ENCODE peak calls at places on chromosome 20, in ten cellular contexts. W is transverse colon, K is IMR-90, P is upper lobe of left lung, X is stomach, I is H54, Z is A549, A is HCT116, C is uterus, F is tibial nerve. V is an unnamed sample.
A peak's percentile ranks its signal among the peaks of the same experiment; 100 is the strongest.

GRCh38 chr20:20772492-20773047 is 60.1 kb upstream of the RALGAPA2 start:
- DNase-seq in W (no peak), K (no peak), P (no peak), X (no peak), I (no peak), Z (no peak), A (no peak), C (no peak), F (no peak), V (no peak)

GRCh38 chr20:50534567-50534966 is 24.4 kb downstream of the PTPN1 start:
- DNase-seq in W (no peak), K (peak; percentile 87), P (peak; percentile 79), X (no peak), I (no peak), Z (no peak), A (no peak), C (no peak), F (no peak), V (no peak)

GRCh38 chr20:49676581-49677291 is 36.9 kb downstream of the B4GALT5 start:
- DNase-seq in W (peak; percentile 71), K (peak; percentile 71), P (peak; percentile 85), X (peak; percentile 60), I (peak; percentile 42), Z (peak; percentile 53), A (no peak), C (no peak), F (no peak), V (peak; percentile 14)

GRCh38 chr20:48995599-48995998 is 50.5 kb upstream of the CSE1L start:
- DNase-seq in W (no peak), K (no peak), P (no peak), X (no peak), I (no peak), Z (no peak), A (no peak), C (no peak), F (no peak), V (peak; percentile 85)

GRCh38 chr20:3190681-3191111 is 13.8 kb downstream of the DDRGK1 start:
- DNase-seq in W (no peak), K (no peak), P (no peak), X (no peak), I (no peak), Z (peak; percentile 39), A (no peak), C (no peak), F (no peak), V (no peak)

GRCh38 chr20:23161968-23162696 is 76.0 kb upstream of the CD93 start:
- DNase-seq in W (peak; percentile 93), K (no peak), P (peak; percentile 98), X (peak; percentile 94), I (no peak), Z (peak; percentile 24), A (no peak), C (peak; percentile 43), F (peak; percentile 90), V (peak; percentile 96)

GRCh38 chr20:14245368-14245970 is 91.9 kb downstream of the FLRT3 start:
- DNase-seq in W (no peak), K (peak; percentile 35), P (no peak), X (no peak), I (no peak), Z (no peak), A (no peak), C (no peak), F (no peak), V (no peak)

GRCh38 chr20:25227317-25227831 is 20.5 kb upstream of the PYGB start:
- DNase-seq in W (no peak), K (peak; percentile 40), P (peak; percentile 45), X (no peak), I (no peak), Z (peak; percentile 68), A (no peak), C (no peak), F (no peak), V (no peak)

GRCh38 chr20:52031574-52032303 is 159.8 kb downstream of the ZFP64 start:
- DNase-seq in W (peak; percentile 38), K (peak; percentile 88), P (no peak), X (no peak), I (no peak), Z (peak; percentile 53), A (no peak), C (peak; percentile 18), F (no peak), V (no peak)

GRCh38 chr20:3749689-3750639 is 17.5 kb downstream of the HSPA12B start:
- DNase-seq in W (no peak), K (no peak), P (peak; percentile 42), X (peak; percentile 39), I (peak; percentile 54), Z (peak; percentile 87), A (no peak), C (no peak), F (no peak), V (peak; percentile 48)

GRCh38 chr20:64049060-64049886 is at the start of gene SOX18:
- DNase-seq in W (no peak), K (peak; percentile 21), P (no peak), X (no peak), I (no peak), Z (peak; percentile 59), A (no peak), C (no peak), F (no peak), V (no peak)

DNA sequence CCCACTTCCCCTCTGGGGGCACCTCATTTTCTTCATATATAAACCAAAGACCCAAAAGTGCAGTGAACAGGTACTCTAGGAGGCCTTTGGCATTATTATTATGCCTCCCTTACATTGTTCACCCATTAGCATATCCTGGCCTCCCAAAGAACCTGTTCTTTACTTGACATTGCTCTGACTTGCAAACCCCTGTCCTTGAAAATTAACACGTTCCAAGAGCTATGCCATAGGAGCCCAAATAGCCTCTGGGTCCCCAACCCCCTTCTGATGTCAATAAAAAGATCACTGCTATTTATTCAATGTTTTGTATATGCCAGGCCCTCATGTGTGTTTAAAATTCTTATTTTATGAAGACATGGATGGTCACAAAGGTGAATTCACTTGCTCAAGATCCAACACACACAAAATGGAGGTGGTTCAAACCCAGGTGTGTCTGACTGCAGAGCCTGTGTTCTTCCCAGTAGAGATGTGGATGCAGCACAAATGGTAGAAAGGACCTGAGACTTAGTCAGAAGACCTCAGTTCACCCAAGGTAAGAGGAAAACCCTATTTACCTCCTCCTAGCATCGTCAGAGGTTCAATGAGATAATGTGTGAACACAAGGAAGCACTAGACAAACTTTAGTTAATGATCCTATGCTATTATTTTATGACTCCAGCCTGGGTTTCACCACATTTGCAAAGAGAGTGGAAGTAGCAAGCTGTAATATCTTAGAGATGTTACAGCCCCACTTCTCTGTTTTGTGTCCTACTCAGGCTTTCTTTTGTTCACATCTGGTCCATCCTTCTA is 36.6 kb downstream of the BCL2L1 start:
- DNase-seq in W (no peak), K (no peak), P (no peak), X (no peak), I (no peak), Z (no peak), A (no peak), C (no peak), F (no peak), V (no peak)
- TF ChIP-seq POLR2A in W (no peak), K (no peak), P (no peak), X (no peak), I (no peak), Z (no peak), A (no peak), C (no peak), F (no peak), V (no peak)

GRCh38 chr20:62120990-62121775 is 1.1 kb upstream of the LSM14B start:
- DNase-seq in W (peak; percentile 66), K (peak; percentile 61), P (peak; percentile 52), X (no peak), I (peak; percentile 30), Z (peak; percentile 65), A (peak; percentile 27), C (no peak), F (peak; percentile 61), V (no peak)
- TF ChIP-seq POLR2A in W (peak; percentile 79), K (no peak), P (no peak), X (no peak), I (no peak), Z (no peak), A (peak; percentile 66), C (no peak), F (peak; percentile 38), V (peak; percentile 65)

GRCh38 chr20:54207743-54208491 is at the start of gene PFDN4:
- DNase-seq in W (peak; percentile 88), K (peak; percentile 79), P (peak; percentile 84), X (peak; percentile 84), I (peak; percentile 90), Z (peak; percentile 89), A (peak; percentile 77), C (peak; percentile 82), F (peak; percentile 72), V (peak; percentile 70)
- TF ChIP-seq POLR2A in W (no peak), K (peak; percentile 50), P (peak; percentile 37), X (no peak), I (peak; percentile 37), Z (peak; percentile 42), A (peak; percentile 22), C (no peak), F (peak; percentile 56), V (no peak)

GRCh38 chr20:44467289-44467883 is 8.3 kb upstream of the TTPAL start:
- DNase-seq in W (no peak), K (no peak), P (no peak), X (no peak), I (no peak), Z (no peak), A (no peak), C (peak; percentile 60), F (peak; percentile 90), V (peak; percentile 27)
- TF ChIP-seq POLR2A in W (no peak), K (no peak), P (no peak), X (no peak), I (no peak), Z (no peak), A (no peak), C (no peak), F (no peak), V (no peak)

GRCh38 chr20:37119356-37120036 is 23.7 kb upstream of the RBL1 start:
- DNase-seq in W (no peak), K (no peak), P (no peak), X (no peak), I (no peak), Z (no peak), A (no peak), C (no peak), F (no peak), V (no peak)
- TF ChIP-seq POLR2A in W (no peak), K (no peak), P (no peak), X (no peak), I (no peak), Z (no peak), A (no peak), C (no peak), F (no peak), V (no peak)

DNA sequence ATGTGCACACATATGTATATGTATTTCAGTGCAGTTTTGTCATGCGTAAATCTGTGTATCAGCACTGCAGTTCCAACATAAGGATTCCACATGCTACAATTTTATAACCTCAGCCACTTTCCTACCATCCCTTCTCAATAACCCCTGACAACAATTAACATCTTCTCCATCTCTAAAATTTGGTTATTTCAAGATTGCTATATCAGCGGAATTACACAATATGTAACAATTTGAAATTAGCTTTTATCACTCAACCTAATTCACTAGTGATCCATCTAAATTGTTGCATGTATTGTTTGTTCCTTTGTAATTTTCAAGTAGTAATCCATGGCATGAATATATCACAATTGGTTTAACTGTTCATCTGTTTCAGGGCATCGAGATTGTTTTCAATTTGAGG is 511.3 kb downstream of the HAO1 start:
- DNase-seq in W (no peak), K (no peak), P (no peak), X (no peak), I (no peak), Z (no peak), A (no peak), C (no peak), F (no peak), V (no peak)
- TF ChIP-seq POLR2A in W (no peak), K (no peak), P (no peak), X (no peak), I (no peak), Z (no peak), A (no peak), C (no peak), F (no peak), V (no peak)

GRCh38 chr20:17568972-17569471 is 853 bp upstream of the DSTN start:
- DNase-seq in W (peak; percentile 90), K (peak; percentile 99), P (peak; percentile 90), X (peak; percentile 87), I (peak; percentile 71), Z (peak; percentile 98), A (peak; percentile 91), C (peak; percentile 92), F (peak; percentile 77), V (peak; percentile 87)
- TF ChIP-seq POLR2A in W (peak; percentile 76), K (peak; percentile 67), P (peak; percentile 74), X (no peak), I (peak; percentile 45), Z (peak; percentile 32), A (peak; percentile 34), C (peak; percentile 95), F (peak; percentile 67), V (peak; percentile 94)

V was measured in thyroid gland.